ENCODE peak calls at places on chromosomes 5 and 9, in nine cellular contexts. N is endothelial cell of umbilical vein, T is tibial nerve, X is HCT116, B is spleen, H is sigmoid colon, P is transverse colon, G is lower leg skin, J is ovary. U is an unnamed sample.

GRCh38 chr5:6712136-6712581 is 1.1 kb upstream of the TENT4A start:
- DNase-seq in N (peak; percentile 60), T (no peak), X (no peak), B (peak; percentile 93), H (peak; percentile 80), P (peak; percentile 61), G (no peak), J (peak; percentile 67), U (peak; percentile 29)

GRCh38 chr9:2720179-2720654 is 2.9 kb downstream of the KCNV2 start:
- DNase-seq in N (no peak), T (no peak), X (no peak), B (no peak), H (no peak), P (no peak), G (no peak), J (no peak), U (no peak)

GRCh38 chr9:129232839-129233568 is 54.9 kb upstream of the IER5L start:
- DNase-seq in N (no peak), T (no peak), X (no peak), B (no peak), H (no peak), P (no peak), G (no peak), J (no peak), U (no peak)

GRCh38 chr5:107294151-107294550 is 376.6 kb downstream of the EFNA5 start:
- DNase-seq in N (no peak), T (no peak), X (no peak), B (no peak), H (no peak), P (no peak), G (no peak), J (no peak), U (no peak)

GRCh38 chr9:33942471-33943083 is 106.1 kb downstream of the UBAP2 start:
- DNase-seq in N (peak; percentile 71), T (no peak), X (no peak), B (no peak), H (no peak), P (no peak), G (no peak), J (no peak), U (no peak)

GRCh38 chr5:82386576-82386975 is 108.4 kb upstream of the RPS23 start:
- DNase-seq in N (no peak), T (no peak), X (no peak), B (no peak), H (no peak), P (no peak), G (no peak), J (no peak), U (no peak)

GRCh38 chr9:93030642-93031628 is 27.6 kb upstream of the SUSD3 start:
- DNase-seq in N (no peak), T (no peak), X (no peak), B (no peak), H (no peak), P (no peak), G (no peak), J (no peak), U (no peak)

GRCh38 chr5:139847790-139848507 is 52.3 kb downstream of the PSD2 start:
- DNase-seq in N (peak; percentile 71), T (no peak), X (no peak), B (peak; percentile 94), H (peak; percentile 78), P (peak; percentile 63), G (no peak), J (peak; percentile 87), U (no peak)

GRCh38 chr5:152405145-152405544 is at the start of gene NMUR2:
- DNase-seq in N (no peak), T (no peak), X (no peak), B (no peak), H (no peak), P (no peak), G (no peak), J (no peak), U (no peak)

GRCh38 chr5:142360607-142361120 is 35.8 kb upstream of the SPRY4 start:
- DNase-seq in N (peak; percentile 42), T (no peak), X (peak; percentile 84), B (no peak), H (peak; percentile 53), P (no peak), G (no peak), J (no peak), U (no peak)

GRCh38 chr9:103037508-103038477 is 42.7 kb downstream of the CYLC2 start:
- DNase-seq in N (no peak), T (no peak), X (no peak), B (peak; percentile 51), H (no peak), P (no peak), G (no peak), J (no peak), U (no peak)

GRCh38 chr5:15621094-15621493 is 121.1 kb downstream of the FBXL7 start:
- DNase-seq in N (peak; percentile 41), T (no peak), X (no peak), B (no peak), H (no peak), P (no peak), G (no peak), J (no peak), U (no peak)

GRCh38 chr5:35651002-35651756 is 33.5 kb downstream of the SPEF2 start:
- DNase-seq in N (peak; percentile 57), T (no peak), X (peak; percentile 24), B (no peak), H (no peak), P (peak; percentile 24), G (no peak), J (no peak), U (no peak)

GRCh38 chr9:114174557-114174875 is 19.2 kb downstream of the COL27A1 start:
- DNase-seq in N (no peak), T (no peak), X (no peak), B (no peak), H (no peak), P (no peak), G (no peak), J (no peak), U (no peak)

GRCh38 chr5:92180406-92180805 is 797.3 kb upstream of the ARRDC3 start:
- DNase-seq in N (no peak), T (no peak), X (no peak), B (no peak), H (no peak), P (no peak), G (no peak), J (no peak), U (no peak)
- TF ChIP-seq CTCF in N (no peak), T (no peak), X (no peak), B (no peak), H (no peak), P (no peak), G (no peak), J (no peak), U (no peak)

GRCh38 chr5:180494060-180494509 is at the start of gene CNOT6:
- DNase-seq in N (peak; percentile 93), T (peak; percentile 85), X (peak; percentile 85), B (peak; percentile 98), H (peak; percentile 95), P (peak; percentile 95), G (peak; percentile 88), J (peak; percentile 96), U (peak; percentile 57)

GRCh38 chr5:180495292-180495691 is 1.1 kb downstream of the CNOT6 start:
- DNase-seq in N (no peak), T (no peak), X (no peak), B (no peak), H (no peak), P (no peak), G (no peak), J (no peak), U (no peak)

GRCh38 chr5:180495991-180496741 is 2.0 kb downstream of the CNOT6 start:
- DNase-seq in N (no peak), T (no peak), X (no peak), B (no peak), H (no peak), P (no peak), G (no peak), J (no peak), U (no peak)

GRCh38 chr5:180492226-180492903 is 1.8 kb upstream of the CNOT6 start:
- DNase-seq in N (no peak), T (no peak), X (no peak), B (no peak), H (no peak), P (no peak), G (no peak), J (no peak), U (no peak)

DNA sequence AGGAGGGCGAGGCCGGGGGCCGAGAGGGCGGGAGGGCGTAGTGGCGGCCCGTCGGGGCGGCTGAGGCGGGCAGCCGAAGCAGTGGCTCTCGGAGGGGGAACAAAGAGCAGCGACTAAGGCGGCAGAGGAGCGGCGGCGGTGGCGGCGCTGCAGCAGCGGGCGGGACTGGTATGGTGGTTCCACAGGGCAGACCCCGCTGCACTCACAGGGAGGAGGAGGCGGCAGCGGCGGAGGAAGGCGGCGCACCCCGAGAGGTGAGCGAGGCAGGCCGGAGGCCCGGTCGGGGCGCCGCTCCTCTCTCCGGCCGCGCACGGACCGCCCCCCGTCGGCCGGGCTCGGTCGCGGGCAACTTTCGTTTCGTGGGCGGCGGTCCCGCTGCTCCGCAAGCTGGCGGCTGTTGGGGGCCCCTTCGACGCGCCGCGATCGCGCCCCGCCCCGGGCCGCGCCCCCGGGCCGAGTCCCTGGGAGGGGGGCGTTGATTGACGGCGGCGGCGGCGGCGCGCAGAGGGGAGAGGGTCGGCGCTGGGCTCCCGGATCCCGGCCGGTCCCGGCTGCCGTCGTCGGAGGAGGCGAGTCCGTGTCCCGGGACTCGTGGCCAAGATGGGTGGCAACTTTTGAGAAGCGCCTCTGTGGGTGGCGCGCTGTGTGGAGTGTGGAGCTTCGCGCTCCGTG is 467 bp downstream of the CNOT6 start:
- DNase-seq in N (peak; percentile 50), T (no peak), X (no peak), B (peak; percentile 90), H (peak; percentile 71), P (peak; percentile 38), G (peak; percentile 26), J (peak; percentile 61), U (no peak)
- TF ChIP-seq POLR2A in N (peak; percentile 75), T (no peak), X (no peak), B (no peak), H (no peak), P (no peak), G (no peak), J (no peak), U (no peak)

GRCh38 chr5:141258948-141259347 is 13.8 kb downstream of the PCDHB15 start:
- DNase-seq in N (no peak), T (no peak), X (no peak), B (no peak), H (no peak), P (no peak), G (no peak), J (no peak), U (no peak)
- TF ChIP-seq CTCF in N (no peak), T (no peak), X (no peak), B (no peak), H (no peak), P (no peak), G (no peak), J (no peak), U (no peak)

DNA sequence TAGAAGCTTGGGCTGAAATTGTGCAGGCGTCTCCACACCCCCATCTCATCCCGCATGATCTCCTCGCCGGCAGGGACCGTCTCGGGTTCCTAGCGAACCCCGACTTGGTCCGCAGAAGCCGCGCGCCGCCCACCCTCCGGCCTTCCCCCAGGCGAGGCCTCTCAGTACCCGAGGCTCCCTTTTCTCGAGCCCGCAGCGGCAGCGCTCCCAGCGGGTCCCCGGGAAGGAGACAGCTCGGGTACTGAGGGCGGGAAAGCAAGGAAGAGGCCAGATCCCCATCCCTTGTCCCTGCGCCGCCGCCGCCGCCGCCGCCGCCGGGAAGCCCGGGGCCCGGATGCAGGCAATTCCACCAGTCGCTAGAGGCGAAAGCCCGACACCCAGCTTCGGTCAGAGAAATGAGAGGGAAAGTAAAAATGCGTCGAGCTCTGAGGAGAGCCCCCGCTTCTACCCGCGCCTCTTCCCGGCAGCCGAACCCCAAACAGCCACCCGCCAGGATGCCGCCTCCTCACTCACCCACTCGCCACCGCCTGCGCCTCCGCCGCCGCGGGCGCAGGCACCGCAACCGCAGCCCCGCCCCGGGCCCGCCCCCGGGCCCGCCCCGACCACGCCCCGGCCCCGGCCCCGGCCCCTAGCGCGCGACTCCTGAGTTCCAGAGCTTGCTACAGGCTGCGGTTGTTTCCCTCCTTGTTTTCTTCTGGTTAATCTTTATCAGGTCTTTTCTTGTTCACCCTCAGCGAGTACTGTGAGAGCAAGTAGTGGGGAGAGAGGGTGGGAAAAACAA is at the start of gene C9orf72:
- DNase-seq in N (peak; percentile 61), T (peak; percentile 47), X (no peak), B (peak; percentile 96), H (peak; percentile 89), P (peak; percentile 87), G (no peak), J (peak; percentile 89), U (no peak)
- TF ChIP-seq POLR2A in N (peak; percentile 50), T (peak; percentile 82), X (peak; percentile 17), B (peak; percentile 89), H (peak; percentile 80), P (peak; percentile 86), G (peak; percentile 39), J (peak; percentile 74), U (peak; percentile 89)